ENCODE peak calls at places on chromosome 7, in seven cellular contexts. Q is stimulated activated CD4-positive, alpha-beta T cell treated with anti-CD3 and anti-CD28 coated beads, Interleukin-15, amount 100 ng/mL, for 1 hour; E is non-pigmented ciliary epithelial cell; A is nephron progenitor cell; Z is SJSA1; G is HT1080; N is CD4-positive, alpha-beta T cell. F is an unnamed sample.

GRCh38 chr7:19930851-19931250 is 157.4 kb upstream of the TMEM196 start:
- DNase-seq in Q (no peak), E (no peak), A (no peak), Z (no peak), G (no peak), N (no peak), F (no peak)

GRCh38 chr7:108453320-108453719 is 2.9 kb downstream of the NRCAM start:
- DNase-seq in Q (no peak), E (no peak), A (no peak), Z (no peak), G (no peak), N (no peak), F (no peak)

GRCh38 chr7:94571816-94572215 is 62.2 kb downstream of the CASD1 start:
- DNase-seq in Q (no peak), E (no peak), A (no peak), Z (no peak), G (no peak), N (no peak), F (no peak)

GRCh38 chr7:158432369-158433270 is 155.0 kb downstream of the PTPRN2 start:
- DNase-seq in Q (no peak), E (no peak), A (peak), Z (peak), G (no peak), N (no peak), F (peak)

GRCh38 chr7:157693071-157693520 is 356.3 kb downstream of the DNAJB6 start:
- DNase-seq in Q (no peak), E (no peak), A (peak), Z (peak), G (no peak), N (no peak), F (no peak)

GRCh38 chr7:14902589-14902963 is at the start of gene DGKB:
- DNase-seq in Q (no peak), E (no peak), A (peak), Z (no peak), G (no peak), N (no peak), F (no peak)

GRCh38 chr7:48097511-48098231 is 8.6 kb downstream of the UPP1 start:
- DNase-seq in Q (no peak), E (no peak), A (no peak), Z (no peak), G (no peak), N (no peak), F (no peak)

GRCh38 chr7:100835903-100836811 is 8.8 kb upstream of the EPHB4 start:
- DNase-seq in Q (no peak), E (no peak), A (peak), Z (no peak), G (no peak), N (no peak), F (no peak)

GRCh38 chr7:82234457-82235049 is 209.0 kb downstream of the CACNA2D1 start:
- DNase-seq in Q (no peak), E (no peak), A (no peak), Z (no peak), G (peak), N (no peak), F (peak)

GRCh38 chr7:2062648-2063047 is 170.1 kb downstream of the MAD1L1 start:
- DNase-seq in Q (no peak), E (no peak), A (no peak), Z (no peak), G (no peak), N (no peak), F (no peak)

GRCh38 chr7:81127991-81128390 is 209.1 kb upstream of the SEMA3C start:
- DNase-seq in Q (no peak), E (no peak), A (no peak), Z (no peak), G (peak), N (no peak), F (no peak)

GRCh38 chr7:152313879-152314604 is 121.8 kb downstream of the KMT2C start:
- DNase-seq in Q (no peak), E (peak), A (no peak), Z (no peak), G (peak), N (no peak), F (peak)

F was measured in NCI-H460.